ENCODE peak calls at places on chromosomes 6 and 20, in four cellular contexts. U, H, J and A are unnamed samples.

GRCh38 chr6:110491644-110492317 is 15.4 kb upstream of the SLC22A16 start:
- DNase-seq in J (no peak), H (no peak), U (no peak), A (no peak)

GRCh38 chr6:166904101-166904746 is 52.1 kb downstream of the RNASET2 start:
- DNase-seq in U (no peak), J (no peak), H (no peak), A (no peak)

GRCh38 chr6:155155787-155156447 is 107.9 kb upstream of the CLDN20 start:
- DNase-seq in J (no peak), U (no peak), H (no peak), A (no peak)

GRCh38 chr6:138240476-138241245 is 22.4 kb upstream of the PBOV1 start:
- DNase-seq in J (no peak), H (no peak), U (no peak), A (no peak)

GRCh38 chr6:44255848-44256247 is 1.5 kb downstream of the SLC35B2 start:
- DNase-seq in J (no peak), U (no peak), H (no peak), A (no peak)

GRCh38 chr6:28807682-28808280 is 116.0 kb downstream of the TRIM27 start:
- DNase-seq in H (no peak), J (no peak), U (no peak), A (no peak)

GRCh38 chr6:136738178-136739057 is 53.9 kb downstream of the MAP3K5 start:
- DNase-seq in U (no peak), H (no peak), J (no peak), A (no peak)

GRCh38 chr6:47551670-47552069 is 74.1 kb downstream of the CD2AP start:
- DNase-seq in U (no peak), J (no peak), H (no peak), A (no peak)

GRCh38 chr6:22250486-22250885 is 46.4 kb downstream of the PRL start:
- DNase-seq in J (no peak), U (no peak), H (no peak), A (no peak)

GRCh38 chr6:133682506-133683290 is 206.2 kb upstream of the TCF21 start:
- DNase-seq in H (no peak), U (no peak), J (no peak), A (no peak)

GRCh38 chr6:15207923-15208322 is 37.9 kb upstream of the JARID2 start:
- DNase-seq in U (no peak), J (no peak), H (no peak), A (no peak)

GRCh38 chr6:150720774-150721233 is 121.1 kb downstream of the PLEKHG1 start:
- DNase-seq in H (no peak), J (no peak), U (no peak), A (no peak)

GRCh38 chr20:58077282-58077681 is 151.2 kb downstream of the ANKRD60 start:
- DNase-seq in U (no peak), H (no peak), J (no peak), A (no peak)

GRCh38 chr6:128784266-128784665 is 98.7 kb upstream of the LAMA2 start:
- DNase-seq in J (no peak), U (no peak), H (no peak), A (no peak)

GRCh38 chr20:63435552-63435951 is 36.9 kb downstream of the KCNQ2 start:
- DNase-seq in J (no peak), H (no peak), U (no peak), A (no peak)

GRCh38 chr20:47663354-47664067 is 121.8 kb downstream of the SULF2 start:
- DNase-seq in H (peak; percentile 79), J (peak; percentile 86), U (peak; percentile 88), A (peak; percentile 68)

GRCh38 chr20:32678948-32679347 is 5.2 kb upstream of the C20orf203 start:
- DNase-seq in J (no peak), U (no peak), H (no peak), A (no peak)

GRCh38 chr20:57392512-57393271 is 1.5 kb downstream of the RBM38 start:
- DNase-seq in J (peak; percentile 69), H (peak; percentile 95), U (peak; percentile 87), A (peak; percentile 69)

GRCh38 chr6:19839237-19839546 is 2.0 kb downstream of the ID4 start:
- DNase-seq in U (no peak), J (no peak), H (no peak), A (no peak)

GRCh38 chr6:51098801-51099200 is 280.1 kb downstream of the TFAP2B start:
- DNase-seq in U (no peak), J (no peak), H (no peak), A (no peak)

GRCh38 chr6:136706431-136706830 is 85.8 kb downstream of the MAP3K5 start:
- DNase-seq in H (no peak), J (no peak), U (no peak), A (no peak)

GRCh38 chr6:25620391-25620790 is 31.6 kb upstream of the SCGN start:
- DNase-seq in J (no peak), U (no peak), H (no peak), A (no peak)

GRCh38 chr6:20211037-20211940 is 980 bp downstream of the MBOAT1 start:
- DNase-seq in J (no peak), U (no peak), H (no peak), A (no peak)

GRCh38 chr6:29564875-29565274 is 5.3 kb upstream of the UBD start:
- DNase-seq in U (no peak), J (no peak), H (no peak), A (no peak)

DNA sequence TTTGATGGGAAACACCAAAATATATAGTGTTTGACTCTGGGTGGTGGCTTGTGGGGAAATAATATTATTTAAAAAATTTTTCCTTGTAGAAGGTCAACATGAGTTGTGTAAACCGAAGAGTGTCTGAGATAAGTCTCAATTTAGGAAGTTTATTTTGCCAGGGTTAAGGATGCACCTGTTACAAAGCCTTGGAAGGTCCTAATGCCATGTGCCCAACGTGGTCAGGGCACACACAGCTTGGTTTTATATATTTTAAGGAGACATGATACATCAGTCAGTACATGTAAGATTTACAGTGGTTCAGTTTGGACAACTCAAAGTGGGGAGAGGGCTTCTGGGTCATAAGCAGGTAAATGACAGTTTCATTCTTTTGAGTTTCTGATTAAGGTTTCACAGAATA is 162.1 kb downstream of the ZFAND3 start:
- DNase-seq in U (no peak), J (no peak), H (no peak), A (no peak)
- H3K27ac ChIP-seq in U (no peak overlapping the region), J (no peak overlapping the region), H (no peak overlapping the region), A (no peak overlapping the region)

GRCh38 chr6:6395581-6396197 is 75.2 kb upstream of the F13A1 start:
- DNase-seq in J (no peak), H (no peak), U (no peak), A (no peak)
- H3K4me1 ChIP-seq in J (no peaks in the 10 kb centered on the region), H (no peaks in the 10 kb centered on the region), U (no peaks in the 10 kb centered on the region), A (no peaks in the 10 kb centered on the region)

DNA sequence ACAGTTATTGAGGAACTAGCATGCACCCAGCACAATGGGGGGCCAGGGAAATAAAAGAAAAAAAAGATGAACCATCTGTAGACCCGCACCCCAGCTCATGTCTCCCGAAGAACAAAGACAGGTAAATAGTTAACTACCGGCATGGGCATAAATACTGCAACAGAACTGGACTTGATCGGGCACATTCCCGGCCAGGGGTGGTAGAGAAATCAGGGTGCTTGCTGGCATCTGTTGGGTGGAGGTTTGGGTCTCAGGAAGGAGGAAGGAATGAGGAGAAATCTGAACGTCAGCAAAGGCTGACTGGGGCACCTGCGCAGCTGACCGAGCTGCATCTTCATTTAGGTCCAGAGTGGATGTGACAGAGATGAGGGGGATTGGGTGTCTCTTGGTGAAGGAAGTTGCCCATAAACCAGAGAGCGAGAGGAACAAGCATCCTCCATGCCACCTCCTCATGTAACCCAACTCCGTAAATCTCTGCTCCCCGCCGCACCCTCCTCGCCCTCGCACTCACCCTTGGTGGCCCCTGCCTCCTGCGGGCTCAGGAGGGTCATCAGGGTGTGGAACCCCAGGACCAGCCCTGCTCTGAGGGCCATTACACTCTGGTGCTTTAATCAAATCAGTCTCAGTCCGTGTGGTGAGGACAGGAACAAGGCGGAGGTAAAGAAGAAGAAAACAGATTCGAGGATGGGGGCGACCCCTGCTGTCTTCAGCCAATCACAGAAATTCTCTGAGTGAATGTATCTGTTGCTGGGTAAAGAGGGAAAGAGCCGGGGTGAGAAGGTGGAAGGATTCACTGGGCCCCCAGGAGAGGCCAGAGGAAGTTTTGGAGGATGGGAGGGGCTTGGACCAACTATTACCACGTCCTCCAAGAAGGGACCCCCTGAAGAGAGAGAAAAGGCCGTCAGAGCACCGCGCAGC is at the start of gene HLA-DOA:
- DNase-seq in U (no peak), J (no peak), H (peak; percentile 75), A (no peak)
- H3K27ac ChIP-seq in U (peak within 1 kb of the TSS; percentile 25), J (no peak within 1 kb of the TSS), H (peak within 1 kb of the TSS; percentile 13), A (peak within 1 kb of the TSS; percentile 22)

GRCh38 chr6:139534472-139535115 is 160.1 kb upstream of the CITED2 start:
- DNase-seq in U (no peak), H (peak; percentile 49), J (no peak), A (no peak)

GRCh38 chr6:139531148-139531547 is 156.7 kb upstream of the CITED2 start:
- DNase-seq in J (no peak), U (no peak), H (peak; percentile 81), A (no peak)

GRCh38 chr6:139533166-139533565 is 158.7 kb upstream of the CITED2 start:
- DNase-seq in J (no peak), H (no peak), U (no peak), A (no peak)

GRCh38 chr6:139531716-139532115 is 157.3 kb upstream of the CITED2 start:
- DNase-seq in J (no peak), H (no peak), U (no peak), A (no peak)

DNA sequence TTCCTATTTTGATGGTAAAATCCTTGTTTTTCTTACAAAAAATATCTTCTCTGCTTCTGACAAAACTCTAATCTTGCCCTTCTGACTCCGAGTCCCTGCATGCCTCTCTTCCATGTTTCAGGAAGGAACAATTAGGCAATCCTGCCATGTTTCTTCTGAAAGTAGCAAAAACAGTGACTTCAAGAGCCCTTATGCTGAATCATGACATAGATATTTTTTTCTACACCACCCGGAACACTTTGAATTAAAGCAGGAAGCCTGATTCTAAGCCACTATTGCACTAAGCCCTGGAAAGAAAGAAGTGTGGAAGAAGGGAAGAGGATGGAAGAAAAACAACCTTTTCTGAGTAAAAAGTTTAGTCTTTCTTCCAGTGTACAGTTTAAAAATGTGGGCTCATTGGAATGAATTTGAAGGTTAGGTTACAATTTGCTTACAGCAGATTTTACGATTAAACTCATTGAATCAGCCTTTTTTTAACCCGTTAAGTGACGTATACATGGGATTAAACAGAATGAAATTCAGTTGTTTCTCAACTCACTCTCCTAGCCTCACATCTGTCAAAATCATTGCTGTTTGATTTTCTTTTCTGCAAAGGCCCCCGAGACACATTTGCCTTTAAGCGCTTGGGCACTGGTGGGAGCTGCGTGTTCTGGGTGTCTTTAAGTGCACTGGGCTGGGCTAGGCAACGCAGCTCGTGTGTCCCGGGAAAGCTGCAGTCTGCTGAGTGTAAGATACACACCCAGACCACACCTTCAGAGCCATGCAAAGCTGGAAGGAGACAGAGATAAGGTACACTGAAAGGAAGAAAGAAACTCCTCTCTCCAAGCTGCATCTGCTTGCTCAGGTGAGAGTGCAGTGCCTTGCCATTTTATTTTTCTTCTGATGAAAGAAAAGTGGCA is 159.4 kb upstream of the CITED2 start:
- DNase-seq in U (no peak), J (peak; percentile 71), H (no peak), A (no peak)
- H3K4me1 ChIP-seq in U (peaks cover 28% of the 10 kb centered on the region), J (peaks cover 21% of the 10 kb centered on the region), H (peaks cover 25% of the 10 kb centered on the region), A (peaks cover 43% of the 10 kb centered on the region)